ENCODE peak calls at places on chromosomes 4 and X, in six cellular contexts. One of them, this sample, is unnamed. For H3K4me1 and H3K9me3, the result is how much of the 10 kb centered on the place peaks cover.

GRCh38 chrX:109270580-109271484 is 211.1 kb downstream of the GUCY2F start:
- DNase-seq in body of pancreas: no peak
- DNase-seq in CD4-positive, alpha-beta memory T cell: no peak
- DNase-seq in ascending aorta: no peak
- DNase-seq in GM12878: peak
- DNase-seq in hepatocyte: no peak
- DNase-seq in this sample: no peak

GRCh38 chr4:152618971-152619370 is 60.8 kb downstream of the TMEM154 start:
- DNase-seq in body of pancreas: no peak
- DNase-seq in CD4-positive, alpha-beta memory T cell: no peak
- DNase-seq in ascending aorta: no peak
- DNase-seq in GM12878: no peak
- DNase-seq in hepatocyte: no peak
- DNase-seq in this sample: no peak

GRCh38 chr4:70158576-70158975 is 4.5 kb downstream of the PRR27 start:
- DNase-seq in body of pancreas: peak
- DNase-seq in CD4-positive, alpha-beta memory T cell: no peak
- DNase-seq in ascending aorta: no peak
- DNase-seq in GM12878: no peak
- DNase-seq in hepatocyte: no peak
- DNase-seq in this sample: no peak

GRCh38 chr4:37244583-37245390 is at the start of gene NWD2:
- DNase-seq in body of pancreas: no peak
- DNase-seq in CD4-positive, alpha-beta memory T cell: no peak
- DNase-seq in ascending aorta: no peak
- DNase-seq in GM12878: no peak
- DNase-seq in hepatocyte: peak
- DNase-seq in this sample: no peak

GRCh38 chr4:109655396-109655795 is 47.8 kb downstream of the CASP6 start:
- DNase-seq in body of pancreas: no peak
- DNase-seq in CD4-positive, alpha-beta memory T cell: no peak
- DNase-seq in ascending aorta: no peak
- DNase-seq in GM12878: no peak
- DNase-seq in hepatocyte: no peak
- DNase-seq in this sample: no peak

GRCh38 chr4:121668368-121669162 is 28.2 kb downstream of the ANXA5 start:
- DNase-seq in body of pancreas: no peak
- DNase-seq in CD4-positive, alpha-beta memory T cell: no peak
- DNase-seq in ascending aorta: no peak
- DNase-seq in GM12878: no peak
- DNase-seq in hepatocyte: no peak
- DNase-seq in this sample: no peak

GRCh38 chr4:26826721-26827120 is 33.9 kb upstream of the STIM2 start:
- DNase-seq in body of pancreas: peak
- DNase-seq in CD4-positive, alpha-beta memory T cell: no peak
- DNase-seq in ascending aorta: peak
- DNase-seq in GM12878: peak
- DNase-seq in hepatocyte: no peak
- DNase-seq in this sample: peak

GRCh38 chrX:11672213-11672612 is 6.5 kb upstream of the ARHGAP6 start:
- DNase-seq in body of pancreas: no peak
- DNase-seq in CD4-positive, alpha-beta memory T cell: no peak
- DNase-seq in ascending aorta: no peak
- DNase-seq in GM12878: no peak
- DNase-seq in hepatocyte: no peak
- DNase-seq in this sample: no peak

GRCh38 chr4:116180056-116180690 is 905.2 kb downstream of the TRAM1L1 start:
- DNase-seq in body of pancreas: no peak
- DNase-seq in CD4-positive, alpha-beta memory T cell: no peak
- DNase-seq in ascending aorta: no peak
- DNase-seq in GM12878: no peak
- DNase-seq in hepatocyte: peak
- DNase-seq in this sample: no peak

GRCh38 chr4:41734366-41734765 is 14.2 kb downstream of the PHOX2B start:
- DNase-seq in body of pancreas: no peak
- DNase-seq in CD4-positive, alpha-beta memory T cell: no peak
- DNase-seq in ascending aorta: no peak
- DNase-seq in GM12878: no peak
- DNase-seq in hepatocyte: no peak
- DNase-seq in this sample: no peak

GRCh38 chr4:7390366-7390765 is 44.4 kb downstream of the PSAPL1 start:
- DNase-seq in body of pancreas: no peak
- DNase-seq in CD4-positive, alpha-beta memory T cell: no peak
- DNase-seq in ascending aorta: peak
- DNase-seq in GM12878: no peak
- DNase-seq in hepatocyte: no peak
- DNase-seq in this sample: no peak

GRCh38 chr4:45477311-45477733 is 646.5 kb downstream of the GABRG1 start:
- DNase-seq in body of pancreas: no peak
- DNase-seq in CD4-positive, alpha-beta memory T cell: no peak
- DNase-seq in ascending aorta: no peak
- DNase-seq in GM12878: no peak
- DNase-seq in hepatocyte: no peak
- DNase-seq in this sample: peak

GRCh38 chrX:9682456-9682855 is 83.2 kb downstream of the GPR143 start:
- DNase-seq in body of pancreas: peak
- DNase-seq in CD4-positive, alpha-beta memory T cell: no peak
- DNase-seq in ascending aorta: no peak
- DNase-seq in GM12878: no peak
- DNase-seq in hepatocyte: peak
- DNase-seq in this sample: no peak

GRCh38 chr4:122584517-122584916 is 36.3 kb downstream of the IL21 start:
- DNase-seq in body of pancreas: no peak
- DNase-seq in CD4-positive, alpha-beta memory T cell: peak
- DNase-seq in ascending aorta: no peak
- DNase-seq in GM12878: no peak
- DNase-seq in hepatocyte: no peak
- DNase-seq in this sample: no peak

GRCh38 chr4:8351931-8352367 is 82.4 kb downstream of the HTRA3 start:
- DNase-seq in body of pancreas: no peak
- DNase-seq in CD4-positive, alpha-beta memory T cell: no peak
- DNase-seq in ascending aorta: peak
- DNase-seq in GM12878: no peak
- DNase-seq in hepatocyte: no peak
- DNase-seq in this sample: no peak

GRCh38 chr4:122450847-122451246 is 5.7 kb downstream of the IL2 start:
- DNase-seq in body of pancreas: no peak
- DNase-seq in CD4-positive, alpha-beta memory T cell: no peak
- DNase-seq in ascending aorta: no peak
- DNase-seq in GM12878: no peak
- DNase-seq in hepatocyte: peak
- DNase-seq in this sample: no peak

GRCh38 chr4:79209822-79210635 is 115.8 kb downstream of the NAA11 start:
- DNase-seq in body of pancreas: no peak
- DNase-seq in CD4-positive, alpha-beta memory T cell: no peak
- DNase-seq in ascending aorta: no peak
- DNase-seq in GM12878: no peak
- DNase-seq in hepatocyte: peak
- DNase-seq in this sample: peak

GRCh38 chrX:104166735-104167436 is 633 bp downstream of the FAM199X start:
- DNase-seq in body of pancreas: no peak
- DNase-seq in CD4-positive, alpha-beta memory T cell: no peak
- DNase-seq in ascending aorta: no peak
- DNase-seq in GM12878: no peak
- DNase-seq in hepatocyte: no peak
- DNase-seq in this sample: no peak

GRCh38 chrX:115940888-115941332 is 229.6 kb upstream of the AGTR2 start:
- DNase-seq in body of pancreas: peak
- DNase-seq in CD4-positive, alpha-beta memory T cell: peak
- DNase-seq in ascending aorta: peak
- DNase-seq in GM12878: peak
- DNase-seq in hepatocyte: no peak
- DNase-seq in this sample: peak

GRCh38 chr4:182246401-182247205 is 3.4 kb downstream of the TENM3 start:
- DNase-seq in body of pancreas: no peak
- DNase-seq in CD4-positive, alpha-beta memory T cell: no peak
- DNase-seq in ascending aorta: no peak
- DNase-seq in GM12878: no peak
- DNase-seq in hepatocyte: peak
- DNase-seq in this sample: no peak

GRCh38 chr4:146643812-146644401 is 5.2 kb downstream of the POU4F2 start:
- DNase-seq in body of pancreas: no peak
- DNase-seq in CD4-positive, alpha-beta memory T cell: no peak
- DNase-seq in ascending aorta: no peak
- DNase-seq in GM12878: no peak
- DNase-seq in hepatocyte: peak
- DNase-seq in this sample: no peak

GRCh38 chrX:30561191-30561590 is 16.4 kb downstream of the TASL start:
- DNase-seq in body of pancreas: no peak
- DNase-seq in CD4-positive, alpha-beta memory T cell: no peak
- DNase-seq in ascending aorta: no peak
- DNase-seq in GM12878: no peak
- DNase-seq in hepatocyte: no peak
- DNase-seq in this sample: no peak

GRCh38 chr4:184648220-184649025 is 824 bp downstream of the CASP3 start:
- DNase-seq in body of pancreas: peak
- DNase-seq in CD4-positive, alpha-beta memory T cell: peak
- DNase-seq in ascending aorta: peak
- DNase-seq in GM12878: no peak
- DNase-seq in hepatocyte: peak
- DNase-seq in this sample: peak

GRCh38 chr4:184419976-184420375 is 54.4 kb downstream of the IRF2 start:
- DNase-seq in body of pancreas: no peak
- DNase-seq in CD4-positive, alpha-beta memory T cell: peak
- DNase-seq in ascending aorta: no peak
- DNase-seq in GM12878: no peak
- DNase-seq in hepatocyte: no peak
- DNase-seq in this sample: no peak

GRCh38 chr4:777520-778262 is 48.2 kb downstream of the CPLX1 start:
- DNase-seq in body of pancreas: no peak
- DNase-seq in CD4-positive, alpha-beta memory T cell: no peak
- DNase-seq in ascending aorta: no peak
- DNase-seq in GM12878: no peak
- DNase-seq in hepatocyte: no peak
- DNase-seq in this sample: no peak
- H3K4me1 ChIP-seq in body of pancreas: half or more
- H3K4me1 ChIP-seq in CD4-positive, alpha-beta memory T cell: half or more
- H3K4me1 ChIP-seq in ascending aorta: under half
- H3K4me1 ChIP-seq in GM12878: under half
- H3K4me1 ChIP-seq in hepatocyte: under half
- H3K4me1 ChIP-seq in this sample: under half

GRCh38 chr4:74344031-74344430 is 20.9 kb upstream of the EREG start:
- DNase-seq in body of pancreas: no peak
- DNase-seq in CD4-positive, alpha-beta memory T cell: no peak
- DNase-seq in ascending aorta: no peak
- DNase-seq in GM12878: no peak
- DNase-seq in hepatocyte: no peak
- DNase-seq in this sample: no peak
- H3K9me3 ChIP-seq in body of pancreas: under half
- H3K9me3 ChIP-seq in CD4-positive, alpha-beta memory T cell: under half
- H3K9me3 ChIP-seq in ascending aorta: under half
- H3K9me3 ChIP-seq in GM12878: under half
- H3K9me3 ChIP-seq in hepatocyte: under half
- H3K9me3 ChIP-seq in this sample: under half

GRCh38 chr4:147788791-147789190 is 56.9 kb downstream of the ARHGAP10 start:
- DNase-seq in body of pancreas: no peak
- DNase-seq in CD4-positive, alpha-beta memory T cell: no peak
- DNase-seq in ascending aorta: no peak
- DNase-seq in GM12878: no peak
- DNase-seq in hepatocyte: no peak
- DNase-seq in this sample: no peak
- H3K4me1 ChIP-seq in body of pancreas: under half
- H3K4me1 ChIP-seq in CD4-positive, alpha-beta memory T cell: under half
- H3K4me1 ChIP-seq in ascending aorta: under half
- H3K4me1 ChIP-seq in GM12878: half or more
- H3K4me1 ChIP-seq in hepatocyte: under half
- H3K4me1 ChIP-seq in this sample: under half

GRCh38 chr4:1043658-1044468 is 32.4 kb downstream of the FGFRL1 start:
- DNase-seq in body of pancreas: peak
- DNase-seq in CD4-positive, alpha-beta memory T cell: no peak
- DNase-seq in ascending aorta: peak
- DNase-seq in GM12878: no peak
- DNase-seq in hepatocyte: peak
- DNase-seq in this sample: peak

GRCh38 chr4:1043162-1043561 is 31.7 kb downstream of the FGFRL1 start:
- DNase-seq in body of pancreas: no peak
- DNase-seq in CD4-positive, alpha-beta memory T cell: no peak
- DNase-seq in ascending aorta: no peak
- DNase-seq in GM12878: no peak
- DNase-seq in hepatocyte: no peak
- DNase-seq in this sample: no peak

GRCh38 chr4:1044469-1045192 is 33.2 kb downstream of the FGFRL1 start:
- DNase-seq in body of pancreas: no peak
- DNase-seq in CD4-positive, alpha-beta memory T cell: no peak
- DNase-seq in ascending aorta: peak
- DNase-seq in GM12878: no peak
- DNase-seq in hepatocyte: no peak
- DNase-seq in this sample: peak

GRCh38 chr4:1045595-1046201 is 34.3 kb downstream of the FGFRL1 start:
- DNase-seq in body of pancreas: no peak
- DNase-seq in CD4-positive, alpha-beta memory T cell: no peak
- DNase-seq in ascending aorta: peak
- DNase-seq in GM12878: no peak
- DNase-seq in hepatocyte: no peak
- DNase-seq in this sample: peak

GRCh38 chr4:1045193-1045594 is 33.8 kb downstream of the FGFRL1 start:
- DNase-seq in body of pancreas: no peak
- DNase-seq in CD4-positive, alpha-beta memory T cell: no peak
- DNase-seq in ascending aorta: no peak
- DNase-seq in GM12878: no peak
- DNase-seq in hepatocyte: no peak
- DNase-seq in this sample: peak
- H3K9me3 ChIP-seq in body of pancreas: under half
- H3K9me3 ChIP-seq in CD4-positive, alpha-beta memory T cell: under half
- H3K9me3 ChIP-seq in ascending aorta: under half
- H3K9me3 ChIP-seq in GM12878: under half
- H3K9me3 ChIP-seq in hepatocyte: under half
- H3K9me3 ChIP-seq in this sample: under half

This sample was measured in right cardiac atrium.